ENCODE peak calls at places on chromosomes 2 and 18, in six cellular contexts. H is tibial nerve, F is C1 segment of cervical spinal cord, W is mucosa of gallbladder, B is brain microvascular endothelial cell, Q is LoVo. G is an unnamed sample.

GRCh38 chr2:86342488-86342887 is 5.1 kb upstream of the REEP1 start:
- DNase-seq in H (no peak), F (no peak), W (no peak), B (no peak), Q (no peak), G (no peak)

GRCh38 chr2:37917281-37918228 is 7.5 kb upstream of the RMDN2 start:
- DNase-seq in H (no peak), F (no peak), W (no peak), B (no peak), Q (no peak), G (no peak)

GRCh38 chr2:46676198-46676597 is 196.8 kb downstream of the TMEM247 start:
- DNase-seq in H (no peak), F (no peak), W (no peak), B (no peak), Q (no peak), G (no peak)

GRCh38 chr18:58639751-58640427 is 11.0 kb upstream of the ALPK2 start:
- DNase-seq in H (no peak), F (no peak), W (no peak), B (peak; percentile 11), Q (peak; percentile 33), G (peak; percentile 43)

GRCh38 chr2:43075054-43075593 is 151.3 kb downstream of the ZFP36L2 start:
- DNase-seq in H (peak; percentile 80), F (no peak), W (peak; percentile 65), B (peak; percentile 93), Q (peak; percentile 78), G (peak; percentile 38)

GRCh38 chr2:222341328-222341727 is 42.5 kb upstream of the PAX3 start:
- DNase-seq in H (no peak), F (no peak), W (no peak), B (no peak), Q (no peak), G (no peak)

GRCh38 chr2:198309673-198310280 is 505.4 kb downstream of the PLCL1 start:
- DNase-seq in H (no peak), F (peak; percentile 18), W (peak; percentile 54), B (peak; percentile 54), Q (peak; percentile 62), G (peak; percentile 68)

GRCh38 chr2:26849056-26850001 is 1.4 kb downstream of the DPYSL5 start:
- DNase-seq in H (no peak), F (peak; percentile 43), W (no peak), B (no peak), Q (no peak), G (no peak)

GRCh38 chr2:240129311-240129710 is 6.8 kb downstream of the COPS9 start:
- DNase-seq in H (no peak), F (no peak), W (no peak), B (no peak), Q (no peak), G (no peak)

GRCh38 chr2:113281920-113282746 is 3.4 kb upstream of the PAX8 start:
- DNase-seq in H (no peak), F (no peak), W (no peak), B (no peak), Q (no peak), G (no peak)

GRCh38 chr2:143255899-143256298 is 126.7 kb downstream of the ARHGAP15 start:
- DNase-seq in H (no peak), F (no peak), W (no peak), B (no peak), Q (no peak), G (no peak)

GRCh38 chr2:103213028-103213542 is 451.3 kb downstream of the TMEM182 start:
- DNase-seq in H (no peak), F (no peak), W (no peak), B (no peak), Q (no peak), G (no peak)

GRCh38 chr2:112275887-112276773 is 733 bp downstream of the ZC3H6 start:
- DNase-seq in H (peak; percentile 76), F (peak; percentile 85), W (peak; percentile 90), B (peak; percentile 79), Q (peak; percentile 72), G (peak; percentile 71)

GRCh38 chr2:67572721-67573485 is 175.8 kb downstream of the ETAA1 start:
- DNase-seq in H (no peak), F (no peak), W (peak; percentile 88), B (no peak), Q (no peak), G (no peak)